ENCODE peak calls at places on chromosomes 1 and 21, in eight cellular contexts. R is uterus, J is A549, H is IMR-90, N is adrenal gland, F is body of pancreas, B is HCT116, A is transverse colon. L is an unnamed sample.

GRCh38 chr21:39124852-39125251 is 58.4 kb downstream of the PSMG1 start:
- DNase-seq in B (no peak), R (no peak), N (no peak), H (no peak), F (no peak), J (no peak), A (no peak), L (no peak)

GRCh38 chr1:171122903-171123302 is 32.2 kb downstream of the FMO3 start:
- DNase-seq in J (no peak), B (no peak), F (no peak), N (no peak), R (no peak), A (no peak), H (no peak), L (no peak)

GRCh38 chr21:42375141-42375905 is 9.0 kb upstream of the TFF1 start:
- DNase-seq in B (no peak), N (no peak), R (no peak), J (no peak), F (no peak), H (no peak), A (peak), L (no peak)

GRCh38 chr1:57232500-57232899 is 191.4 kb downstream of the DAB1 start:
- DNase-seq in J (no peak), N (no peak), F (no peak), A (no peak), R (no peak), H (no peak), B (no peak), L (no peak)

GRCh38 chr1:111989531-111990025 is at the start of gene KCND3:
- DNase-seq in J (no peak), F (peak), N (peak), B (no peak), H (peak), A (peak), R (no peak), L (peak)

GRCh38 chr1:240582953-240583352 is 29.0 kb downstream of the GREM2 start:
- DNase-seq in J (no peak), H (peak), R (no peak), N (no peak), A (no peak), F (no peak), B (no peak), L (no peak)

GRCh38 chr1:84957956-84958355 is 39.0 kb downstream of the MCOLN2 start:
- DNase-seq in B (no peak), J (no peak), A (no peak), N (no peak), H (no peak), R (no peak), F (no peak), L (no peak)

GRCh38 chr1:53902235-53902920 is 8.4 kb downstream of the DIO1 start:
- DNase-seq in H (no peak), A (no peak), R (no peak), J (no peak), N (peak), B (no peak), F (no peak), L (no peak)

GRCh38 chr21:29656504-29657227 is 283.1 kb downstream of the GRIK1 start:
- DNase-seq in J (no peak), B (no peak), N (no peak), R (no peak), A (no peak), H (peak), F (no peak), L (no peak)

GRCh38 chr1:61361971-61362370 is 279.6 kb downstream of the NFIA start:
- DNase-seq in N (no peak), B (no peak), A (no peak), F (no peak), J (no peak), H (no peak), R (no peak), L (no peak)

GRCh38 chr1:150061632-150062101 is 5.9 kb upstream of the VPS45 start:
- DNase-seq in B (peak), F (no peak), A (no peak), J (no peak), H (peak), R (peak), N (peak), L (no peak)

GRCh38 chr1:113140588-113141446 is 67.8 kb downstream of the LRIG2 start:
- DNase-seq in F (peak), B (peak), H (peak), N (peak), J (peak), R (peak), A (peak), L (peak)

GRCh38 chr1:94047914-94048313 is 73.0 kb downstream of the ABCA4 start:
- DNase-seq in H (no peak), J (no peak), A (no peak), R (no peak), F (no peak), N (no peak), B (no peak), L (no peak)

GRCh38 chr1:86948212-86948611 is 33.8 kb downstream of the HS2ST1 start:
- DNase-seq in A (no peak), R (no peak), H (peak), N (no peak), J (no peak), F (no peak), B (no peak), L (no peak)

GRCh38 chr1:224433041-224433670 is 1.4 kb downstream of the WDR26 start:
- DNase-seq in A (peak), B (no peak), J (no peak), F (no peak), H (no peak), R (no peak), N (peak), L (peak)

GRCh38 chr1:53073899-53074311 is 11.9 kb downstream of the PODN start:
- DNase-seq in J (no peak), R (peak), A (peak), N (no peak), B (no peak), H (no peak), F (no peak), L (peak)

GRCh38 chr1:2273401-2274090 is 45.4 kb downstream of the SKI start:
- DNase-seq in F (no peak), A (no peak), N (no peak), J (no peak), H (no peak), B (no peak), R (no peak), L (no peak)

GRCh38 chr21:29151937-29152336 is 21.5 kb downstream of the MAP3K7CL start:
- DNase-seq in A (no peak), J (no peak), F (no peak), H (no peak), B (no peak), N (no peak), R (no peak), L (no peak)

GRCh38 chr21:27772816-27773215 is 805.9 kb upstream of the ADAMTS5 start:
- DNase-seq in A (no peak), F (no peak), B (no peak), N (no peak), H (no peak), J (no peak), R (no peak), L (no peak)

GRCh38 chr21:26597981-26598380 is 24.9 kb upstream of the CYYR1 start:
- DNase-seq in N (no peak), R (no peak), J (no peak), F (no peak), B (no peak), A (no peak), H (no peak), L (no peak)

GRCh38 chr1:91555821-91556531 is 55.3 kb downstream of the CDC7 start:
- DNase-seq in N (peak), H (peak), F (no peak), A (no peak), B (no peak), R (no peak), J (no peak), L (no peak)

GRCh38 chr1:241639653-241640148 is 468 bp downstream of the CHML start:
- DNase-seq in N (no peak), F (no peak), R (peak), J (peak), H (no peak), A (peak), B (no peak), L (peak)

GRCh38 chr21:42544544-42544943 is 30.9 kb downstream of the SLC37A1 start:
- DNase-seq in R (no peak), B (no peak), J (no peak), F (no peak), A (no peak), N (no peak), H (no peak), L (no peak)

GRCh38 chr1:23525558-23526174 is 5.4 kb downstream of the E2F2 start:
- DNase-seq in F (no peak), N (no peak), H (no peak), B (no peak), J (no peak), A (peak), R (no peak), L (no peak)

GRCh38 chr1:24094554-24094953 is 17.4 kb downstream of the MYOM3 start:
- DNase-seq in R (no peak), N (no peak), B (no peak), F (no peak), A (no peak), J (no peak), H (no peak), L (no peak)

GRCh38 chr1:30354410-30354809 is 369.0 kb downstream of the MATN1 start:
- DNase-seq in B (no peak), J (no peak), F (no peak), A (no peak), R (no peak), N (no peak), H (no peak), L (no peak)

GRCh38 chr1:94892604-94893280 is 34.2 kb downstream of the CNN3 start:
- DNase-seq in A (peak), R (no peak), N (no peak), H (no peak), B (no peak), F (no peak), J (no peak), L (no peak)

GRCh38 chr1:116987256-116987555 is 14.4 kb upstream of the CD101 start:
- DNase-seq in B (no peak), A (peak), J (no peak), H (no peak), N (no peak), R (no peak), F (peak), L (no peak)

GRCh38 chr1:39213511-39214002 is 9.1 kb downstream of the MACF1 start:
- DNase-seq in A (no peak), R (no peak), B (no peak), J (no peak), F (no peak), H (peak), N (no peak), L (no peak)

GRCh38 chr1:203081465-203082355 is 4.1 kb downstream of the MYOG start:
- DNase-seq in A (no peak), N (no peak), B (no peak), J (no peak), H (no peak), R (no peak), F (no peak), L (peak)

GRCh38 chr1:205543351-205544305 is 39.2 kb downstream of the CDK18 start:
- DNase-seq in F (peak), N (peak), A (peak), R (peak), B (no peak), H (peak), J (no peak), L (no peak)
- TF ChIP-seq CTCF in F (no peak), N (no peak), A (no peak), R (no peak), B (no peak), H (no peak), J (no peak), L (no peak)

GRCh38 chr1:180912801-180913616 is at the start of gene KIAA1614:
- DNase-seq in A (no peak), F (no peak), R (peak), N (no peak), J (no peak), H (peak), B (no peak), L (no peak)
- TF ChIP-seq POLR2A in A (no peak), F (no peak), R (no peak), N (no peak), J (no peak), H (peak), B (no peak), L (no peak)

DNA sequence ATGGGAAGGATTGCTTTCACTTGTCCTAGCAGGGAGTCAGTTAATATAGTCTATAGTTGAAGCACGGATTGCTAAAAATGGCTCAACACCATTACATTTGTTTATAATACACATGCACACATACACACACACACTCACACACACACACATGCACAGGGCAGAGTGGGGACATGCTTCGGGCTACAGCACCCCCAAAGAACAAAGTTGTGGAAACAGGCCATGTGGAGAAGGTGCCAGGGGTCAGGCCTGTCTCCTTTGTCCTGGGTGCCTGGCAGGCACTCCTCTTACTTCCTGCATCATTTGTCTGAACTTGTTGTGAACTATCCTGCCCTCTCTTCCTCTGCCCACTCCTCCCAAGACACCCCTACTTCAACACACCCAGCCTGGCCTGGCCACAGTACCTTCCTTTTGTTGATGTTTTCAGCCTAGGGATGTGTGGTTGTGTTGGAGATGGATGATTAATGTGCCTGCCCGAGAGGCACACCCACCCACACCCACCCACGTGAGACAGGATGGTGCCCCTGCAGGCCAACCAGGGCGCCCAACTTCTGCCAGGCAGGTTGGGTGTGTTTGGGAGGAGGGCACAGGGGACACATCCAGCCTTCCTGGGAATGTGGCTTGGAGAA is 17.5 kb downstream of the RASSF5 start:
- DNase-seq in B (no peak), A (no peak), R (no peak), J (no peak), F (no peak), N (no peak), H (no peak), L (no peak)
- TF ChIP-seq CTCF in B (peak), A (no peak), R (no peak), J (no peak), F (no peak), N (no peak), H (no peak), L (no peak)

DNA sequence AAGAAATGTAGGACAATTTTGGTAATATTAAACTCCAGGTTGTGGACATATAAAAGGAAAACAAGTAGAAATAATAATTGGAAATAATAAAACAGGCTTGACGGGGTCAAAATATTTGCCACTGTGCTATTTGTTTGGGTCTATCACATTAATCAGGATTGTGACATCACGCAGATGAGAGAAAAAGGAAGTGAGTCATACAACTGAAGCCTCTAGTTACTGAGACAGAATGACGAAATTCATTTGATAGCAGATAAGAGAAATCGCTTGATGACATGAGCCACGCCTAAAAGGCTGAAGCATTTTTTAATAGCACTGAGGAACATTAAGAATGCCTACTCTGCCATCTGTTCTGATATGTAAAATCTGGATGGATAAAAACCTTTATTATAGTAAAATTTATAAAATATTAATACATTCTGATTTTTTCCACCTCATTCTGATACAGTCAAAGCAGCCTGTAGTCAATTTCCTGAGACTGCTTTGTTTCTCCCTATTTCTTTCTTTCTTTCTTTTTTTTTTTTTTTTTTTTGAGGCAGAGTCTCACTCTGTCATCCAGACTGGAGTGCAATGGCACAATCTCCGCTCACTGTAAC is 1687.0 kb upstream of the B3GALT2 start:
- DNase-seq in J (peak), R (no peak), B (peak), H (peak), A (no peak), N (no peak), F (no peak), L (no peak)
- TF ChIP-seq POLR2A in J (no peak), R (no peak), B (no peak), H (no peak), A (no peak), N (no peak), F (no peak), L (no peak)

L was measured in right lobe of liver.